ENCODE peak calls at places on chromosome 3, in four cellular contexts. E is suprapubic skin, S is esophagus squamous epithelium, H is neuronal stem cell. Z is an unnamed sample.
A peak's percentile ranks its signal among the peaks of the same experiment; 100 is the strongest.

GRCh38 chr3:171976526-171976925 is 62.9 kb upstream of the FNDC3B start:
- DNase-seq in S (no peak), H (no peak), E (no peak), Z (no peak)

GRCh38 chr3:173501941-173502489 is 104.5 kb downstream of the NLGN1 start:
- DNase-seq in E (no peak), S (no peak), H (no peak), Z (no peak)

GRCh38 chr3:30355622-30356021 is 250.8 kb upstream of the TGFBR2 start:
- DNase-seq in S (no peak), E (no peak), H (no peak), Z (no peak)

GRCh38 chr3:114553949-114554593 is 260.2 kb downstream of the TIGIT start:
- DNase-seq in E (no peak), H (no peak), S (no peak), Z (no peak)

GRCh38 chr3:4714045-4714444 is 220.9 kb downstream of the ITPR1 start:
- DNase-seq in S (no peak), H (no peak), E (no peak), Z (no peak)

GRCh38 chr3:51610708-51611107 is 60.3 kb upstream of the TEX264 start:
- DNase-seq in S (no peak), E (no peak), H (no peak), Z (no peak)

GRCh38 chr3:157079677-157080369 is 80.1 kb downstream of the CCNL1 start:
- DNase-seq in E (no peak), H (peak; percentile 57), S (no peak), Z (no peak)

GRCh38 chr3:5972586-5972985 is 785.1 kb downstream of the EDEM1 start:
- DNase-seq in S (no peak), E (no peak), H (no peak), Z (no peak)

GRCh38 chr3:194255252-194256039 is 95.7 kb downstream of the CPN2 start:
- DNase-seq in H (no peak), S (no peak), E (peak; percentile 83), Z (no peak)

GRCh38 chr3:133259767-133260166 is 140.1 kb upstream of the BFSP2 start:
- DNase-seq in E (no peak), H (no peak), S (no peak), Z (no peak)

GRCh38 chr3:31610700-31611275 is 78.1 kb downstream of the STT3B start:
- DNase-seq in S (no peak), H (no peak), E (no peak), Z (peak; percentile 27)

GRCh38 chr3:48301814-48302194 is 31.7 kb downstream of the SPINK8 start:
- DNase-seq in H (peak; percentile 8), S (no peak), E (peak; percentile 67), Z (peak; percentile 30)

GRCh38 chr3:118808743-118809142 is 225.9 kb downstream of the IGSF11 start:
- DNase-seq in E (no peak), H (peak; percentile 24), S (no peak), Z (peak; percentile 17)

GRCh38 chr3:151925876-151926275 is 52.4 kb downstream of the SUCNR1 start:
- DNase-seq in S (no peak), E (no peak), H (no peak), Z (no peak)

GRCh38 chr3:4474683-4475490 is 7.8 kb upstream of the SUMF1 start:
- DNase-seq in S (peak; percentile 6), H (peak; percentile 31), E (no peak), Z (peak; percentile 23)

GRCh38 chr3:156264771-156265170 is 144.4 kb downstream of the KCNAB1 start:
- DNase-seq in E (no peak), S (no peak), H (no peak), Z (no peak)

GRCh38 chr3:143134446-143134845 is 14.9 kb downstream of the CHST2 start:
- DNase-seq in E (no peak), S (no peak), H (no peak), Z (no peak)

GRCh38 chr3:100165926-100166550 is 51.7 kb upstream of the FILIP1L start:
- DNase-seq in S (no peak), E (no peak), H (no peak), Z (no peak)

GRCh38 chr3:189557824-189558223 is 73.4 kb upstream of the TP63 start:
- DNase-seq in E (no peak), S (no peak), H (no peak), Z (no peak)

GRCh38 chr3:48928679-48929078 is 10.0 kb downstream of the ARIH2 start:
- DNase-seq in S (no peak), E (no peak), H (no peak), Z (no peak)

GRCh38 chr3:29914861-29915524 is 634.1 kb downstream of the RBMS3 start:
- DNase-seq in H (no peak), S (no peak), E (no peak), Z (no peak)

GRCh38 chr3:93973160-93974126 is at the start of gene PROS1:
- DNase-seq in H (peak; percentile 56), E (peak; percentile 93), S (peak; percentile 17), Z (peak; percentile 83)

GRCh38 chr3:196179380-196180308 is 31.6 kb downstream of the ZDHHC19 start:
- DNase-seq in S (no peak), H (no peak), E (no peak), Z (peak; percentile 73)

GRCh38 chr3:168582503-168582902 is 486.8 kb upstream of the GOLIM4 start:
- DNase-seq in S (no peak), E (no peak), H (no peak), Z (peak; percentile 40)

GRCh38 chr3:20056727-20057611 is 16.7 kb downstream of the KAT2B start:
- DNase-seq in H (no peak), E (no peak), S (no peak), Z (no peak)

GRCh38 chr3:20055020-20055775 is 15.0 kb downstream of the KAT2B start:
- DNase-seq in H (no peak), S (no peak), E (no peak), Z (peak; percentile 22)

GRCh38 chr3:20057612-20058180 is 17.4 kb downstream of the KAT2B start:
- DNase-seq in S (no peak), E (no peak), H (no peak), Z (no peak)

GRCh38 chr3:20052851-20053250 is 12.6 kb downstream of the KAT2B start:
- DNase-seq in E (no peak), H (no peak), S (no peak), Z (no peak)

DNA sequence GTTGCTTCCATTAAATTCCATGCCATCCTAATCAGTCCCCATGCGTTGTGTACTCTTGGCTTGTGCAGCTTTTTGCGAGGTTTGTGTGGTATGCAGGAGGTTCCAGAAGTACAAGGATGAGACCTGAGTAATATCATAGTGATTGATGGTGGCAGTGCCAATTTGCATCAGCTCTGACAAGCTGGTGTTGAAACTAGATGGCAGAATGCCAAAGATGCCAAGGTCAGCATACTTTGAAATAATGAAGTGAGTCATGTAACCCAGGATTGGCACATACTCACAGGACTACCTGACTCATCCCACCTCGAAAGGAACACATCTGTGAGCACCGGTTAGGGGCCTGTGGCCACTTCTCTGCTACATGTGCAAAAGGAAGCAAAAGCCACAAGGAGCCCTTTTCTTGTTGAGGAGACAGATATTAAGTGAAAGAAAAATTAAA is 14.3 kb downstream of the KAT2B start:
- DNase-seq in E (peak; percentile 71), S (peak; percentile 2), H (no peak), Z (no peak)
- H3K27ac ChIP-seq in E (peak overlapping the region; percentile 56), S (peak overlapping the region; percentile 81), H (no peak overlapping the region), Z (no peak overlapping the region)

GRCh38 chr3:42189746-42190145 is 76.2 kb downstream of the CCK start:
- DNase-seq in E (no peak), S (no peak), H (no peak), Z (no peak)
- H3K27ac ChIP-seq in E (no peak overlapping the region), S (no peak overlapping the region), H (no peak overlapping the region), Z (peak overlapping the region; percentile 50)

GRCh38 chr3:17908399-17909191 is 166.2 kb upstream of the TBC1D5 start:
- DNase-seq in S (no peak), H (no peak), E (no peak), Z (peak; percentile 18)

GRCh38 chr3:17901893-17902292 is 159.5 kb upstream of the TBC1D5 start:
- DNase-seq in E (no peak), S (no peak), H (no peak), Z (no peak)

GRCh38 chr3:17910922-17911321 is 168.5 kb upstream of the TBC1D5 start:
- DNase-seq in H (no peak), S (no peak), E (no peak), Z (no peak)

DNA sequence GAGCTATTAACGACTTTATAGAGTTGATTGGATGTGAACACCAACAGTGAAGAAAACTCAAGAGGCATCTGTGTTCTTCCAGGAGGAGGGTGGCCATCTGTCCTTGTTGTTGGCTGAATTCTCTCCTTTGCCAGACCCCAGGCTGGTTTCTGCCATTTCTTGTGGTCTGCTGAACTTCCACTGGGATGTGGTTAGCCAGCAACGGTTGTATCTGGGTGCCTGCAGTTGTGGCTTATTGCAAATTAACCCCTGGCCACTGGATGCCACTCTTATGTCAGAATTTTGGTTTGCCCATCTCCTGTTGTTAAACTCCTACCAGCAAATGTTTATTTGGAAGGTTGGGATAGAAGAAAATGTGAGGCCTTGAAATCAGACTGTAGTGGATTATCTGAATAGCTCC is 163.6 kb upstream of the TBC1D5 start:
- DNase-seq in E (no peak), H (no peak), S (no peak), Z (no peak)
- H3K27ac ChIP-seq in E (no peak overlapping the region), H (no peak overlapping the region), S (no peak overlapping the region), Z (no peak overlapping the region)

DNA sequence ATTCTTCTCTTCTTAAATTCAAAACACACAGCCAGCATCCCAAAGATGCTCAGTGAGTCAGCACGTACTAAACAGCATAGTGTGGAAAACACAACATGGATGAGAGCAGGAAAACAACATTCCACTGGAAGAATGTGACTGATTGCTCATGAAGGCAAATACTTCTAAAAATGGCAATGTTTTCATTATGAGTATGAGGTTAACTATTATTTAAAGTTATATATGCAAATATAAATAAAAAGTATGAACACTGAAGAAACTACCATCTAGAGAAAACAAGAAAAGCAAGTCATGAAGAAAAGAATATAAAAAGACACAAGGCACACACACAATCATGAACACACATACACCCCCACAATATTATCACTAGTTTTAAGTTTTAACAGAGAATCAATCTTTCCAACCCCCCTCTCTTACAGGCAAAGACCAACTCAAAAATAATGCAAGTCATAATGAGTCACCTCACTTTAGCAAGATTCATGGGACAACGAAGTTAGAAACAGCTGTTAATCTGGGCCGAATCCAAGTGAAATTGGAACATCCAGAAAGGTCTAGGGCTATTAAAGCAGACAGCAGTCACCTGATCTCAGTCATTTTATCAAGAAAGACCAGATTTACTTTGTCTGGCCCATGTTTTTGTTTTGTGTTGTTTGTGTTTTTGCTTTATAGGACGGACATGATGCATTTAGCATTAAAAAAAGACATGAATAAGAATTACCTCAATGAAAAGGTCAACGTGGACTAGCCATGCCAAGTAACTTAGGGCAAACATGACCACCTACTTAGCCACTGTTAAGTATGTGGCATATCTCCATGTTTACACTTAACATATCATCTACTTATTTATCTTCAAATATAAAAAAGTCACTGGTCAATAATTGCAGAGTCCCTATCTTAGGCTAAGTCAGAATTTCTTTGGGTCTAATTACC is 18.1 kb downstream of the GBE1 start:
- DNase-seq in S (no peak), E (no peak), H (no peak), Z (peak; percentile 8)
- H3K27ac ChIP-seq in S (peak overlapping the region; percentile 83), E (peak overlapping the region; percentile 86), H (no peak overlapping the region), Z (no peak overlapping the region)

Z was measured in GM23338.